ENCODE peak calls at places on chromosome 7, in nine cellular contexts. V is stomach, D is A549, U is left lung, B is spleen, G is fibroblast of lung, Z is tibial artery, Q is sigmoid colon, O is GM13977. F is an unnamed sample.

GRCh38 chr7:151895008-151895661 is 18.2 kb upstream of the PRKAG2 start:
- DNase-seq in V (no peak), D (no peak), U (no peak), B (peak), G (no peak), Z (no peak), Q (no peak), O (no peak), F (no peak)

GRCh38 chr7:38673795-38674194 is 42.6 kb upstream of the AMPH start:
- DNase-seq in V (no peak), D (no peak), U (no peak), B (no peak), G (peak), Z (peak), Q (no peak), O (no peak), F (no peak)

GRCh38 chr7:43199333-43199732 is 86.9 kb downstream of the HECW1 start:
- DNase-seq in V (no peak), D (no peak), U (no peak), B (no peak), G (peak), Z (no peak), Q (no peak), O (no peak), F (no peak)

GRCh38 chr7:50304158-50304910 is at the start of gene IKZF1:
- DNase-seq in V (peak), D (no peak), U (peak), B (peak), G (no peak), Z (peak), Q (peak), O (peak), F (peak)

GRCh38 chr7:86963599-86964230 is 95.7 kb downstream of the ELAPOR2 start:
- DNase-seq in V (no peak), D (no peak), U (no peak), B (no peak), G (peak), Z (no peak), Q (no peak), O (no peak), F (no peak)

GRCh38 chr7:115558186-115558585 is 472.4 kb downstream of the TFEC start:
- DNase-seq in V (no peak), D (no peak), U (no peak), B (no peak), G (peak), Z (no peak), Q (no peak), O (no peak), F (no peak)

GRCh38 chr7:69622014-69622818 is 23.9 kb downstream of the AUTS2 start:
- DNase-seq in V (no peak), D (no peak), U (no peak), B (no peak), G (no peak), Z (no peak), Q (no peak), O (no peak), F (no peak)

GRCh38 chr7:66800591-66800990 is 60.1 kb downstream of the RABGEF1 start:
- DNase-seq in V (no peak), D (no peak), U (no peak), B (no peak), G (no peak), Z (no peak), Q (peak), O (no peak), F (no peak)

GRCh38 chr7:66832531-66833351 is 88.3 kb upstream of the TMEM248 start:
- DNase-seq in V (no peak), D (no peak), U (no peak), B (peak), G (no peak), Z (no peak), Q (peak), O (no peak), F (no peak)

GRCh38 chr7:105389090-105389650 is 449 bp upstream of the SRPK2 start:
- DNase-seq in V (peak), D (peak), U (peak), B (no peak), G (peak), Z (peak), Q (peak), O (no peak), F (peak)

GRCh38 chr7:19944363-19945120 is 171.1 kb upstream of the TMEM196 start:
- DNase-seq in V (no peak), D (no peak), U (no peak), B (no peak), G (peak), Z (no peak), Q (no peak), O (no peak), F (no peak)

GRCh38 chr7:35185908-35186731 is 67.8 kb downstream of the TBX20 start:
- DNase-seq in V (no peak), D (no peak), U (peak), B (peak), G (peak), Z (no peak), Q (peak), O (peak), F (peak)

GRCh38 chr7:149007615-149008014 is 20.7 kb downstream of the PDIA4 start:
- DNase-seq in V (no peak), D (no peak), U (peak), B (peak), G (no peak), Z (no peak), Q (no peak), O (no peak), F (no peak)

GRCh38 chr7:44431091-44431608 is 59.3 kb downstream of the NUDCD3 start:
- DNase-seq in V (no peak), D (no peak), U (peak), B (no peak), G (peak), Z (no peak), Q (no peak), O (peak), F (no peak)

GRCh38 chr7:138898255-138898654 is 82.9 kb downstream of the KIAA1549 start:
- DNase-seq in V (no peak), D (no peak), U (no peak), B (no peak), G (no peak), Z (no peak), Q (no peak), O (peak), F (no peak)

GRCh38 chr7:85806321-85806720 is 619.5 kb upstream of the SEMA3D start:
- DNase-seq in V (no peak), D (no peak), U (no peak), B (no peak), G (no peak), Z (no peak), Q (no peak), O (no peak), F (no peak)

GRCh38 chr7:51187941-51188340 is 128.7 kb downstream of the COBL start:
- DNase-seq in V (no peak), D (peak), U (no peak), B (peak), G (peak), Z (no peak), Q (no peak), O (no peak), F (no peak)

GRCh38 chr7:39829028-39829427 is 121.0 kb upstream of the CDK13 start:
- DNase-seq in V (no peak), D (no peak), U (no peak), B (no peak), G (no peak), Z (no peak), Q (no peak), O (no peak), F (no peak)

GRCh38 chr7:70728873-70729552 is 402.9 kb upstream of the GALNT17 start:
- DNase-seq in V (no peak), D (no peak), U (no peak), B (no peak), G (peak), Z (no peak), Q (no peak), O (no peak), F (no peak)

GRCh38 chr7:158910254-158911053 is 54.1 kb downstream of the DYNC2I1 start:
- DNase-seq in V (no peak), D (no peak), U (no peak), B (no peak), G (no peak), Z (no peak), Q (no peak), O (no peak), F (no peak)

GRCh38 chr7:55441668-55442305 is 76.7 kb downstream of the LANCL2 start:
- DNase-seq in V (no peak), D (no peak), U (no peak), B (no peak), G (peak), Z (no peak), Q (no peak), O (no peak), F (no peak)

GRCh38 chr7:20113423-20114027 is 103.7 kb downstream of the MACC1 start:
- DNase-seq in V (no peak), D (no peak), U (no peak), B (no peak), G (no peak), Z (no peak), Q (no peak), O (peak), F (no peak)

GRCh38 chr7:20598479-20599419 is 16.7 kb upstream of the ABCB5 start:
- DNase-seq in V (no peak), D (peak), U (no peak), B (no peak), G (peak), Z (no peak), Q (no peak), O (peak), F (peak)

GRCh38 chr7:51295435-51296269 is 21.0 kb downstream of the COBL start:
- DNase-seq in V (no peak), D (no peak), U (no peak), B (no peak), G (no peak), Z (no peak), Q (no peak), O (no peak), F (no peak)

GRCh38 chr7:68432585-68432984 is 1165.7 kb upstream of the AUTS2 start:
- DNase-seq in V (no peak), D (no peak), U (no peak), B (no peak), G (no peak), Z (no peak), Q (no peak), O (no peak), F (no peak)

GRCh38 chr7:135710417-135711138 is 17.4 kb downstream of the SLC13A4 start:
- DNase-seq in V (no peak), D (peak), U (no peak), B (no peak), G (no peak), Z (no peak), Q (no peak), O (peak), F (no peak)

GRCh38 chr7:31444196-31444595 is 69.7 kb upstream of the ITPRID1 start:
- DNase-seq in V (no peak), D (no peak), U (no peak), B (no peak), G (no peak), Z (no peak), Q (no peak), O (no peak), F (peak)

GRCh38 chr7:69773535-69774225 is 175.4 kb downstream of the AUTS2 start:
- DNase-seq in V (no peak), D (peak), U (no peak), B (no peak), G (no peak), Z (no peak), Q (peak), O (no peak), F (no peak)

GRCh38 chr7:74164985-74165456 is 9.1 kb upstream of the EIF4H start:
- DNase-seq in V (no peak), D (no peak), U (no peak), B (no peak), G (peak), Z (no peak), Q (no peak), O (no peak), F (no peak)

GRCh38 chr7:130838738-130839137 is 104.7 kb upstream of the KLF14 start:
- DNase-seq in V (no peak), D (peak), U (no peak), B (no peak), G (peak), Z (no peak), Q (no peak), O (peak), F (no peak)

GRCh38 chr7:50473531-50473930 is 23.4 kb upstream of the FIGNL1 start:
- DNase-seq in V (no peak), D (no peak), U (no peak), B (no peak), G (no peak), Z (no peak), Q (peak), O (no peak), F (no peak)

GRCh38 chr7:20064974-20065862 is 152.0 kb downstream of the MACC1 start:
- DNase-seq in V (no peak), D (no peak), U (no peak), B (no peak), G (peak), Z (no peak), Q (no peak), O (peak), F (no peak)

GRCh38 chr7:117873933-117874530 is 791 bp upstream of the CTTNBP2 start:
- DNase-seq in V (no peak), D (no peak), U (no peak), B (no peak), G (no peak), Z (no peak), Q (no peak), O (no peak), F (no peak)

GRCh38 chr7:117871778-117872538 is 1.3 kb downstream of the CTTNBP2 start:
- DNase-seq in V (no peak), D (no peak), U (no peak), B (no peak), G (peak), Z (peak), Q (peak), O (peak), F (peak)

GRCh38 chr7:117871401-117871777 is 1.9 kb downstream of the CTTNBP2 start:
- DNase-seq in V (no peak), D (no peak), U (no peak), B (no peak), G (no peak), Z (no peak), Q (no peak), O (no peak), F (no peak)

GRCh38 chr7:117872565-117873055 is 631 bp downstream of the CTTNBP2 start:
- DNase-seq in V (no peak), D (no peak), U (peak), B (no peak), G (peak), Z (peak), Q (peak), O (peak), F (peak)

DNA sequence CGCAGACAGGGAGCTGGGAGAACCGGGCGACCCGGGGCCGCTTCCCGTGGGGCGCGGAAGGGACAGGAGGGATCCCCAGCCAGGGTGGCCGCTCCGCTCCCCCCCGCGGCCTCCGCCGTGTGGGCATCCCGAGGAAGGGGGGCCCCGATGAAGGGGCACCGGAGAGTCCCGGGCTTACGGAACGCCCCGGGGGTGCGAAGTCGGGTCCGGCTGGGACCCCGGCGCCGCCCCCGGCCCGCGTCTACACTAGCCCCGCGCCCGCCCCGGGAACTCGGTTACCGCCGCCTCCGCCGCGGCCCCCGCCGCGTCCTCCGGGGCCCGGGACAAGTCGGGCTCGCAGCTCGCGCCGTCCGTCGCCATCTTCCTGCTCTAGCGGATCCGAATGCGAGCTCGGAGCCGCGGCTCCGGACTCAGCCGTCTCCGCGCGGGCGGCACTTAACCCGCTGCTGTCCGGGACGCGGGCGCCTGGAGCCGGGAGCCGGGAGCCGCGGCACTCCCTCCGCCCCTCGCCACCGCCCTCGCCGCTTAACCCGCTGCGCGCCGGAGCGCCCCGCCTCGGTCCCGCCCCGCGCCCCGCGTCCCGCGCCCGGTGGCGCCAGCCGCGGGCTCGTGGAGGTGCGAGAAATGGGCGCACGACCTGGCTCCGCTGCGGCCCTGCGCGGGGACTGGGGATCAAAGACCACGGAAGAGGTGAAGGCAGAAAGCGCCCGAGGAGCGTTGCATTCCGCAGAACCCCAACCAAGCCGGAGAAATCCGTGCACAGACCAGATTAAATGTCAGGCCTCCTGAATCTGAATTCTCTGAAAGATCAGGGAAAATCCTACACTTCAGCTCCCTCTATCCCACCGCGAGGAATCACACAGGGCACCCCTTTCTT is at the start of gene CTTNBP2:
- DNase-seq in V (peak), D (peak), U (peak), B (peak), G (peak), Z (peak), Q (peak), O (peak), F (peak)
- TF ChIP-seq CTCF in V (no peak), D (no peak), U (no peak), B (no peak), G (peak), Z (no peak), Q (no peak), O (no peak), F (no peak)

DNA sequence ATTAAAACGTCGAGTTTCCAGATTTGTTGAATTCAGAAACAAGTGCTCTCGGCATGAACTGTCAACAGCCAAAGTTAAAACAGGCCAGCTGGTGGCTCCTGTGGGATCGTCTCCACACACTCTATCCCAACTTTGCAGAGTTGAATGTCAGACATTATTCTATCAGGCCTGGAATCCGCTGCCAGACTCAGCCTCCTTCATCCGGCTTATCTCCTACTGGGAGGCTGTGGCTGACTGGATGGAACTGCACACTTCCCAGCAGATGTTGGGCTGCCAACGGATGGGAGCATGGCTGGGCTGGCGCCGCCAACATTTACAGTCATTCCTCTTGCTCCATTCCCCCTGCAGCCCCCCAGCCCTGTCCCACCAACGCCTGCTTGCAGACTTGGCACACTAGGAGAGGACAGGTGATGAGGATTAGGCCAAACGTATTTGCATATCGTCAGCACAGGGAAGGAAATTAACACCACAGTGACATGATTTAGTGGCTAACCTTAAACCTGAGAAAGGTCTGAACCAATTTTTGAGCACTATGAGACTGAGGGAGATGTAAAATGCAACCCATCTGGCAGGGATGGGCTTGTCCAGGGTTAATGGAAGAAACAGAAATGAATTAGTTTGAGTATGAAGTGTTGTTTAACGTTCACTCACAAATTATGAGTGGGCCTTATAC is 183.5 kb downstream of the TAX1BP1 start:
- DNase-seq in V (no peak), D (no peak), U (no peak), B (peak), G (no peak), Z (no peak), Q (no peak), O (no peak), F (no peak)
- TF ChIP-seq CTCF in V (no peak), D (no peak), U (no peak), B (no peak), G (no peak), Z (no peak), Q (no peak), O (no peak), F (no peak)

DNA sequence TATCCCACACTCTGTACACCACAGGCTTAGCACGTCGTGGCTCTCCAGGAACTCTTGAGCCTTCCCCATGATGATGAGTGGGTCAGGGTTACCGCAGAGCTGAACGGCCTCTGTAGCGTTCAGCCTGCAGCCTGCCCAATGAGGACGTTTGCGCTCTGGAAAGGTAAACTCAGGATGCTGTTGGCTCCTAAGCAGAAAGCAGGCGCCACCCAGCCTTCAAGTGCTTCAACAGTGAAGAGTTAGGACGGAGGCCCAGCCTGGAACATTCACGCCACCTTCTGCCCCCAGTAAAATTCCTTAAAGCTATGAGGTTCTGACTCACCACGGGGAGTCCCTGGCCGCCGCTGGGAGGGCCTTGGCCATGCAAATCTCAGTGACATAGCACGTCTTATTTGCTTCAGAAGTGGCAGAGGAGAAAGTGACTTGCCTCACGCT is 161.5 kb upstream of the SH2B2 start:
- DNase-seq in V (no peak), D (peak), U (peak), B (peak), G (peak), Z (peak), Q (peak), O (peak), F (no peak)
- TF ChIP-seq CTCF in V (no peak), D (peak), U (no peak), B (no peak), G (peak), Z (peak), Q (no peak), O (peak), F (no peak)

GRCh38 chr7:1592299-1592842 is 22.5 kb upstream of the PSMG3 start:
- DNase-seq in V (no peak), D (no peak), U (peak), B (no peak), G (no peak), Z (no peak), Q (no peak), O (no peak), F (no peak)

GRCh38 chr7:1595027-1595426 is 25.2 kb upstream of the PSMG3 start:
- DNase-seq in V (no peak), D (no peak), U (no peak), B (no peak), G (no peak), Z (no peak), Q (no peak), O (no peak), F (no peak)

GRCh38 chr7:1593904-1594421 is 24.1 kb upstream of the PSMG3 start:
- DNase-seq in V (no peak), D (no peak), U (no peak), B (no peak), G (no peak), Z (no peak), Q (no peak), O (no peak), F (no peak)

GRCh38 chr7:1591876-1592275 is 22.0 kb upstream of the PSMG3 start:
- DNase-seq in V (no peak), D (no peak), U (peak), B (no peak), G (no peak), Z (no peak), Q (no peak), O (no peak), F (no peak)

DNA sequence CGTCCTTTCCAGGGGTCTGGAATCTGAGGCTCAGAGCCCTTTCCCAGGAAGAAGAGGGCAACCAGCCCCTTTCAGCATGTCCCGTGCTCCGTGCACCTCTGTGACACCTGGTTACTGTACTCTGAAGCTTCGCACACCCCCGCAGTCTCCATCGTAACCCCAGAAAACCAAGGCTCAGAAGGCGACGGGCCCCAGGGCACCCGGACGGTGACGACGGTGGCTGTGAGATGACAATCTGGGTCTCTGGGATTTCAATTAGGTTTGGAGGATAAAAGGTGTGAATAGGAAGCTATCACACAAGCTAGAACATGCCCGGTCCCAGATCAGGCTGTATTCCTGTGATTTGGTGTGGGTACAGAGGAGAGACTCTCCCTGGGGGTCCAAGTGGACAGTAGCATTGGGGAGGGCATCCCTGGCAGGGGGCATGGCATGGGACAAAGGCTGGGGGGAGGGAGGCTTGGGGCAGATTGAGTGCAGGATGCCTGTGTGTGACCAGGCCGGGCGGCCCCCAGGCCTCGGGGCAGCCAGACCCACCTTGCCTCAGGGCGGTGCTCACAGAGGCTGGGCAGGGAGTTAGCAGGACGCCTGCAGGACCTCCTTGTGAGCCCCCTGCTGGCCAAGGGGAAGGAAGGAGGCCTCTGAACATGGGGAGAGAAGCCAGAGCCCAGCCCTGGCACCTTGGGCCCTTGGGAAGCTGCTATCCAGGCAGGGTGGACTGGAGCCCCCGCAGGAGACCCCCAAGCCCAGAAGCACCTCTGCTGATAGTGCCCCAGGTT is 23.4 kb upstream of the PSMG3 start:
- DNase-seq in V (no peak), D (peak), U (no peak), B (no peak), G (no peak), Z (no peak), Q (no peak), O (no peak), F (peak)
- TF ChIP-seq CTCF in V (peak), D (peak), U (peak), B (no peak), G (peak), Z (no peak), Q (no peak), O (peak), F (peak)